ENCODE peak calls at places on chromosomes 6 and 20, in five cellular contexts. G is HepG2, R is H9, Z is MM.1S, E is fibroblast of lung. H is an unnamed sample.

GRCh38 chr6:25553502-25553901 is 98.5 kb upstream of the SCGN start:
- DNase-seq in G (no peak), R (no peak), Z (no peak), E (no peak), H (no peak)

GRCh38 chr20:12591949-12592470 is 416.8 kb upstream of the SPTLC3 start:
- DNase-seq in G (no peak), R (no peak), Z (no peak), E (no peak), H (no peak)

GRCh38 chr6:20092071-20092566 is 120.2 kb downstream of the MBOAT1 start:
- DNase-seq in G (peak), R (no peak), Z (peak), E (peak), H (peak)

GRCh38 chr6:39421383-39422225 is 99.1 kb upstream of the KCNK16 start:
- DNase-seq in G (no peak), R (no peak), Z (no peak), E (no peak), H (no peak)

GRCh38 chr6:32089082-32089828 is 19.9 kb downstream of the TNXB start:
- DNase-seq in G (peak), R (no peak), Z (no peak), E (no peak), H (no peak)

GRCh38 chr6:24933868-24934401 is 1.8 kb downstream of the RIPOR2 start:
- DNase-seq in G (peak), R (peak), Z (no peak), E (no peak), H (peak)

GRCh38 chr20:11686900-11687543 is 230.7 kb upstream of the BTBD3 start:
- DNase-seq in G (no peak), R (peak), Z (no peak), E (peak), H (peak)

GRCh38 chr6:34021001-34021838 is 124.7 kb downstream of the GRM4 start:
- DNase-seq in G (no peak), R (no peak), Z (no peak), E (no peak), H (no peak)

GRCh38 chr20:6838181-6838826 is 70.8 kb downstream of the BMP2 start:
- DNase-seq in G (no peak), R (no peak), Z (no peak), E (no peak), H (peak)

GRCh38 chr6:163417595-163417994 is 3.1 kb downstream of the QKI start:
- DNase-seq in G (no peak), R (no peak), Z (no peak), E (no peak), H (no peak)

GRCh38 chr6:22717906-22718305 is 148.5 kb downstream of the HDGFL1 start:
- DNase-seq in G (no peak), R (no peak), Z (no peak), E (no peak), H (peak)

GRCh38 chr6:38143191-38144154 is 323.9 kb downstream of the ZFAND3 start:
- DNase-seq in G (no peak), R (no peak), Z (no peak), E (peak), H (no peak)

GRCh38 chr6:134178230-134179044 is 126.0 kb upstream of the SLC2A12 start:
- DNase-seq in G (peak), R (peak), Z (peak), E (peak), H (no peak)
- H3K27ac ChIP-seq in G (no peak), R (no peak), Z (peak), E (peak), H (no peak)

GRCh38 chr20:35305682-35306556 is 13.7 kb upstream of the FAM83C start:
- DNase-seq in G (peak), R (no peak), Z (no peak), E (peak), H (peak)
- H3K9ac ChIP-seq in G (peak), R (no peak), Z (no peak), E (no peak), H (peak)

GRCh38 chr6:11613858-11614257 is 76.3 kb downstream of the TMEM170B start:
- DNase-seq in G (no peak), R (no peak), Z (no peak), E (peak), H (peak)

GRCh38 chr6:11614534-11615213 is 77.1 kb downstream of the TMEM170B start:
- DNase-seq in G (no peak), R (no peak), Z (no peak), E (no peak), H (no peak)

GRCh38 chr6:11616200-11616611 is 78.7 kb downstream of the TMEM170B start:
- DNase-seq in G (no peak), R (no peak), Z (no peak), E (peak), H (no peak)

GRCh38 chr6:11615214-11615602 is 77.7 kb downstream of the TMEM170B start:
- DNase-seq in G (no peak), R (no peak), Z (no peak), E (peak), H (peak)

DNA sequence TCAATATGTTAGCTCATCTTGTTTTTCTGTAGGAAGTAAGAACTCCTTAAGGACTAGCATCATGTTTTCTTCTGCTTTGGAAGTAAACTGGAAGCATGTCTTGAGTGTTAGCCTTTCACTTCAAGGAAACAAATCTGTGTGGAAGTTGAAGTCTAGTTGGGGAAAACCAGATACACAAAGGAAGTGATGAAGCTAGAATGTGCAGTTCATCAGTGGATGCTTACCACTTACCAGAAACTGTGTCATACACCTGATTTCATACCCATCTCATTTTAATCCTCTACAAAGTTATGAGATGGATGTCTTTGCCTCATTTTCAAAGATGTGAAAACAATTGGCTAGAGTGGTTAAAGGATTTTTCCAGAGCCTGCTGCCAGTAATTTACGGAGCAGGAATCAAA is 75.8 kb downstream of the TMEM170B start:
- DNase-seq in G (no peak), R (no peak), Z (no peak), E (no peak), H (no peak)
- H3K27ac ChIP-seq in G (no peak), R (no peak), Z (no peak), E (peak), H (peak)

GRCh38 chr6:107823047-107823557 is 1.0 kb downstream of the SCML4 start:
- DNase-seq in G (no peak), R (no peak), Z (no peak), E (no peak), H (no peak)
- H3K9ac ChIP-seq in G (no peak), R (no peak), Z (no peak), E (no peak), H (no peak)

GRCh38 chr6:135505648-135506047 is 8.1 kb upstream of the AHI1 start:
- DNase-seq in G (no peak), R (no peak), Z (no peak), E (no peak), H (no peak)
- H3K27ac ChIP-seq in G (no peak), R (no peak), Z (no peak), E (no peak), H (no peak)

H was measured in PC-3.